ENCODE peak calls at places on chromosome 11, in six cellular contexts. O is neural progenitor cell, M is SK-N-SH, H is GM23338, K is GM23248, J is HCT116. S is an unnamed sample. For H3K4me1, the result is how much of the 10 kb centered on the place peaks cover.

GRCh38 chr11:92557848-92558247 is 333.2 kb downstream of the FAT3 start:
- DNase-seq in J (no peak), H (no peak), M (peak), K (no peak), O (no peak), S (no peak)

GRCh38 chr11:122157540-122158173 is 41.6 kb upstream of the BLID start:
- DNase-seq in O (no peak), K (peak), M (no peak), H (no peak), J (no peak), S (no peak)

GRCh38 chr11:1742869-1743586 is 7.4 kb downstream of the IFITM10 start:
- DNase-seq in M (no peak), O (no peak), H (no peak), J (no peak), K (no peak), S (no peak)

GRCh38 chr11:64063741-64064140 is 28.0 kb downstream of the FLRT1 start:
- DNase-seq in K (no peak), J (no peak), M (no peak), O (peak), H (no peak), S (no peak)

GRCh38 chr11:45341379-45341778 is 55.2 kb upstream of the SYT13 start:
- DNase-seq in H (peak), J (no peak), O (peak), K (no peak), M (no peak), S (no peak)

GRCh38 chr11:67268684-67269268 is 2.5 kb downstream of the GRK2 start:
- DNase-seq in H (no peak), J (no peak), O (no peak), K (no peak), M (no peak), S (no peak)

GRCh38 chr11:122897606-122898210 is 15.1 kb downstream of the JHY start:
- DNase-seq in O (no peak), J (no peak), K (peak), M (no peak), H (no peak), S (no peak)

GRCh38 chr11:17401841-17402240 is 13.4 kb upstream of the KCNJ11 start:
- DNase-seq in O (no peak), M (no peak), H (no peak), J (no peak), K (no peak), S (no peak)

GRCh38 chr11:58632510-58632909 is 10.0 kb downstream of the CNTF start:
- DNase-seq in M (no peak), J (no peak), H (no peak), O (no peak), K (no peak), S (no peak)

GRCh38 chr11:58965246-58965985 is 26.1 kb downstream of the GLYATL1 start:
- DNase-seq in K (peak), O (no peak), J (no peak), M (no peak), H (no peak), S (no peak)

GRCh38 chr11:2511421-2512369 is 66.9 kb downstream of the KCNQ1 start:
- DNase-seq in J (no peak), M (peak), H (no peak), K (no peak), O (peak), S (no peak)

GRCh38 chr11:129366737-129367597 is 8.7 kb upstream of the BARX2 start:
- DNase-seq in M (no peak), H (no peak), K (no peak), J (no peak), O (no peak), S (no peak)

GRCh38 chr11:129365816-129366215 is 9.8 kb upstream of the BARX2 start:
- DNase-seq in M (no peak), K (no peak), H (no peak), O (no peak), J (peak), S (no peak)

GRCh38 chr11:129368889-129369672 is 6.6 kb upstream of the BARX2 start:
- DNase-seq in K (no peak), H (no peak), J (no peak), O (no peak), M (no peak), S (no peak)

GRCh38 chr11:129359748-129360147 is 15.9 kb upstream of the BARX2 start:
- DNase-seq in J (no peak), K (no peak), H (no peak), M (no peak), O (no peak), S (no peak)

GRCh38 chr11:129364143-129364654 is 11.4 kb upstream of the BARX2 start:
- DNase-seq in H (peak), O (peak), K (peak), J (peak), M (peak), S (peak)
- H3K4me1 ChIP-seq in H (under half), O (under half), K (under half), J (under half), M (under half), S (under half)

GRCh38 chr11:61728940-61729219 is 23.6 kb upstream of the MYRF start:
- DNase-seq in M (no peak), K (peak), O (no peak), H (no peak), J (peak), S (no peak)

GRCh38 chr11:61728066-61728939 is 24.1 kb upstream of the MYRF start:
- DNase-seq in J (no peak), O (no peak), H (peak), M (no peak), K (no peak), S (no peak)

GRCh38 chr11:61731956-61732675 is 20.3 kb upstream of the MYRF start:
- DNase-seq in O (no peak), M (no peak), J (no peak), K (peak), H (peak), S (no peak)

GRCh38 chr11:61731211-61731955 is 21.1 kb upstream of the MYRF start:
- DNase-seq in M (no peak), H (no peak), K (no peak), J (no peak), O (no peak), S (no peak)

DNA sequence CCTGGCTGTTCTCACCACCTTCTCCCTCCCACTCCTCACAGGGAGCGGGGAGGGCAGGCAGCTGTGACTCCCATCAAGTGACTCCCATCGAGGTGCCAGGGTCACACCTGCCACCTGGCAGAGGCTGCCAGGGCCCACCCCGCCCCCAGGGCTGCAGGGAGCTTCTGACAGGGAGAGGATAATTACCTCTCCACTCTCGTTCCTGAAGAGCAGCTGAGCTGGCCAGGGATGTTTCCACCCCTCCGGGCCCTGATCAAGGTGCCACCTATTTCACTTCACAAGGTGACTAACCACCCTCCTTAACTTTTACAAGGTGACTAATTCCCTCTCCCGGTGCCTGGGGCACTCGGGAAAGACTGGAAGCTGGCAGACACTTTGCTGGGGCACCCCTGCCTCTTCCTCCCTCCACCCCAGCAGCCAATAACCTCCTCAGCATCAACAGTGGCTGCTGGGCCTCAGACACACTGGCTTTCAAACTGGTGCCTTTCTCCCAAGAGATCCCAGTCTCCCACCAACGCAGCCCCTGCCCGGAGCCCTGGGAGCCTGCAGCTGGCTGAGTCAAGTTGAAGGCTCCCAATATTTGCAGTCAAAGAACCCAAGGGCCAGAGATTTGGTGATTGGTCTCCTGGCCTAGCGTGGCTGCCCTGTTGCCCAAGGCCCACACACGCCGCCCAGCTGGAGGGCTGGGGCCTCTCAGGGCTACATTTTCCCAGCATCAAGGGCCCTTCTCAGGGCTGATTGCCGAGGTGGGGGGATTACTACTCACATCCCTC is 22.0 kb upstream of the MYRF start:
- DNase-seq in H (no peak), M (no peak), K (no peak), O (no peak), J (peak), S (no peak)
- TF ChIP-seq EZH2phosphoT487 in H (no peak), M (no peak), K (no peak), O (no peak), J (no peak), S (no peak)

GRCh38 chr11:69231466-69232018 is 62.4 kb upstream of the MYEOV start:
- DNase-seq in K (no peak), M (no peak), J (no peak), H (no peak), O (no peak), S (no peak)
- H3K4me1 ChIP-seq in K (under half), M (under half), J (under half), H (under half), O (under half), S (under half)

GRCh38 chr11:103097279-103097678 is 5.3 kb upstream of the DCUN1D5 start:
- DNase-seq in J (no peak), O (no peak), H (no peak), K (no peak), M (no peak), S (no peak)
- TF ChIP-seq EZH2phosphoT487 in J (no peak), O (no peak), H (no peak), K (no peak), M (no peak), S (no peak)

S was measured in hepatocyte.